ENCODE peak calls at places on chromosomes 3 and 15, in nine cellular contexts. T is heart left ventricle, P is tibial artery, M is GM06990, F is astrocyte of the cerebellum, A is OCI-LY7, Y is upper lobe of left lung, N is testis, G is tibial nerve. S is an unnamed sample.

GRCh38 chr15:39709941-39710340 is 72.7 kb downstream of the FSIP1 start:
- DNase-seq in T (no peak), P (no peak), M (no peak), F (no peak), A (no peak), Y (no peak), N (no peak), G (no peak), S (no peak)

GRCh38 chr3:139808196-139808595 is 126.8 kb upstream of the CLSTN2 start:
- DNase-seq in T (no peak), P (no peak), M (no peak), F (no peak), A (no peak), Y (no peak), N (no peak), G (no peak), S (no peak)

GRCh38 chr15:83289160-83289559 is 4.7 kb upstream of the BNC1 start:
- DNase-seq in T (no peak), P (no peak), M (no peak), F (no peak), A (no peak), Y (no peak), N (no peak), G (no peak), S (peak; percentile 54)

GRCh38 chr3:107308716-107309115 is 68.5 kb upstream of the CCDC54 start:
- DNase-seq in T (no peak), P (no peak), M (no peak), F (no peak), A (no peak), Y (no peak), N (no peak), G (no peak), S (no peak)

GRCh38 chr3:144843099-144843498 is 871.5 kb downstream of the DIPK2A start:
- DNase-seq in T (no peak), P (no peak), M (no peak), F (no peak), A (no peak), Y (no peak), N (no peak), G (no peak), S (peak; percentile 4)

GRCh38 chr3:13927295-13927694 is 47.4 kb upstream of the WNT7A start:
- DNase-seq in T (no peak), P (no peak), M (no peak), F (no peak), A (no peak), Y (no peak), N (no peak), G (no peak), S (no peak)

GRCh38 chr3:45644467-45645201 is 44.6 kb upstream of the SACM1L start:
- DNase-seq in T (no peak), P (no peak), M (no peak), F (no peak), A (no peak), Y (peak; percentile 63), N (no peak), G (no peak), S (peak; percentile 78)

GRCh38 chr3:66386925-66387650 is 113.7 kb downstream of the LRIG1 start:
- DNase-seq in T (no peak), P (no peak), M (peak; percentile 52), F (no peak), A (no peak), Y (no peak), N (no peak), G (no peak), S (no peak)

GRCh38 chr3:149215474-149215873 is 6.2 kb downstream of the CP start:
- DNase-seq in T (no peak), P (no peak), M (no peak), F (peak; percentile 36), A (no peak), Y (no peak), N (no peak), G (no peak), S (no peak)

GRCh38 chr3:151751161-151751560 is 17.4 kb downstream of the AADACL2 start:
- DNase-seq in T (no peak), P (no peak), M (no peak), F (peak; percentile 18), A (no peak), Y (no peak), N (no peak), G (no peak), S (peak; percentile 82)

GRCh38 chr3:111874177-111874820 is 15.2 kb downstream of the PHLDB2 start:
- DNase-seq in T (no peak), P (no peak), M (no peak), F (peak; percentile 65), A (no peak), Y (no peak), N (no peak), G (no peak), S (peak; percentile 53)

GRCh38 chr15:69014454-69014853 is at the start of gene NOX5:
- DNase-seq in T (no peak), P (no peak), M (no peak), F (no peak), A (no peak), Y (no peak), N (no peak), G (no peak), S (no peak)

GRCh38 chr15:69009353-69009752 is 5.1 kb upstream of the NOX5 start:
- DNase-seq in T (no peak), P (no peak), M (no peak), F (no peak), A (no peak), Y (no peak), N (no peak), G (no peak), S (no peak)

GRCh38 chr15:69012761-69013364 is 1.6 kb upstream of the NOX5 start:
- DNase-seq in T (no peak), P (no peak), M (no peak), F (no peak), A (no peak), Y (no peak), N (no peak), G (no peak), S (no peak)

GRCh38 chr15:69013726-69014406 is 629 bp upstream of the NOX5 start:
- DNase-seq in T (no peak), P (no peak), M (no peak), F (no peak), A (no peak), Y (no peak), N (no peak), G (no peak), S (no peak)

DNA sequence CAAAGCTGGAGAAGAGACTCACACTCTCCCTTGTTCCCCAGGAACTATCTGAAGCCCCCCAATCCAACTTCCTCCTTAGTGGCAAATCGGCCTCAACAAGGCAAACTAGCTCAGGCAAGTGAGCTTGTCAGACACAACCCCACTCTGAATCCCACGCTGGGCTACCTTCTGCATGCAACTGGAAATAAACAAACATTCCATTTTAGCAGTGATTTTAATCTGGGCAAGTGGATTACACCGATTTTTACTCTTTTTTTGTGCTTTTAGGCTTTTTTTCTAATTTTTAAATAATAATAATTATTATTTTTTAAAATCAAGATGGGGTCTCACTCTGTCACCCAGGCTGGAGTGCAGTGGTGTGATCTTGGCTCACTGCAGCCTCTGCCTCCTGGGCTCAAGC is 2.9 kb upstream of the NOX5 start:
- DNase-seq in T (no peak), P (no peak), M (no peak), F (no peak), A (no peak), Y (no peak), N (no peak), G (no peak), S (no peak)
- H3K4me3 ChIP-seq in T (no peak overlapping the region), P (no peak overlapping the region), M (no peak overlapping the region), F (no peak overlapping the region), A (no peak overlapping the region), Y (no peak overlapping the region), N (no peak overlapping the region), G (no peak overlapping the region), S (no peak overlapping the region)

DNA sequence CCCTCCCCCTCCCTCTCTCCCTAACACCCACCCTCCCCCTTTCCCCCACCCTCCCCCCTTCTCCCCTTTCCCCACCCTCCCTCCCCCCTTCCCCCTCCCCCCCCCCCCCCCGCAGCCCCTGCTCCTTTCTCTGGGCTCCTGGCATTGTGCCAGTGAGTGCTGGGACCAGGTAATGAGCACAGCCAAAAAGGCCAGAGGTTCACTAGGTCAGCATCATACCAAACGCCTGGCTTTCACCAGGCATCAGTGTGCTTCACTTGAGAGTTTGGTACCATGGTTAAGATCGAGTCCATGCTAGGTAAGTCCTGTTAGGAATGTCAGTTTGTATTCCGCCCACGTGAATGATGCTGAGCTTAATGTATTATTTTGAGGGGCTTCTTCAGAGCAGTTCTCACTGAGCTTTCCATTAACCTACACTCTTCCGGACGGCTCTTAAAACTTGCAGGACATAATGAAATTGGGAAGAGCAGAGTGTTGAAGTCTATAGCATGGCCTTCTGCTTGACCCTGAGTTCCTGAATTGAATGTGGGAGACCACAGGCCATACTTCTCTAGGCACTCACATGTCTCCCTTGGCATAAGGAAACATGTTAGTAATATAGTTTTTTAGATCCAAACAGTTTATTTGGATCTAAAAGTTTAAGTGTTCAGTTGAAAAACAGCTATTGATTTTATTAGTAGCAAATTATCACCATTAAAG is 45.6 kb downstream of the SENP2 start:
- DNase-seq in T (no peak), P (no peak), M (no peak), F (no peak), A (no peak), Y (no peak), N (no peak), G (no peak), S (no peak)
- TF ChIP-seq CTCF in T (no peak), P (no peak), M (no peak), F (no peak), A (no peak), Y (no peak), N (no peak), G (no peak), S (no peak)

DNA sequence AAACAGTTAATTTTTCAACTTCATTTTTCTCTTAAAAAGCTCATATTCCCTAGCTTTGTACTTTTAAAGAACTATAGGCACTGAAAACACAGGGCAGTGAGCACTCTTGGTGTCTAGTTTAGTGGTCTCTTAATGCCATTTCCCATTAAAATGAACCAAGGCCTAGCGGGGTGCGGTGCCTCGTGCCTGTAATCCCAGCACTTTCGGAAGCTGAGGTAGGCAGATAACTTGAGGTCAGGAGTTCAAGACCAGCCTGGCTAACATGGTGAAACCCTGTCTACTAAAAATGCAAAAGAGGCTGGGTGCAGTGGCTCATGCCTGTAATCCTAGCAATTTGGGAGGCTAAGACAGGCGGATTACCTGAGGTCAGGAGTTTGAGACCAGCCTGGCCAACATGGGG is 45.5 kb downstream of the LDHAL6B start:
- DNase-seq in T (no peak), P (no peak), M (no peak), F (no peak), A (no peak), Y (no peak), N (no peak), G (no peak), S (no peak)
- H3K4me3 ChIP-seq in T (no peak overlapping the region), P (no peak overlapping the region), M (no peak overlapping the region), F (no peak overlapping the region), A (no peak overlapping the region), Y (no peak overlapping the region), N (no peak overlapping the region), G (no peak overlapping the region), S (no peak overlapping the region)

DNA sequence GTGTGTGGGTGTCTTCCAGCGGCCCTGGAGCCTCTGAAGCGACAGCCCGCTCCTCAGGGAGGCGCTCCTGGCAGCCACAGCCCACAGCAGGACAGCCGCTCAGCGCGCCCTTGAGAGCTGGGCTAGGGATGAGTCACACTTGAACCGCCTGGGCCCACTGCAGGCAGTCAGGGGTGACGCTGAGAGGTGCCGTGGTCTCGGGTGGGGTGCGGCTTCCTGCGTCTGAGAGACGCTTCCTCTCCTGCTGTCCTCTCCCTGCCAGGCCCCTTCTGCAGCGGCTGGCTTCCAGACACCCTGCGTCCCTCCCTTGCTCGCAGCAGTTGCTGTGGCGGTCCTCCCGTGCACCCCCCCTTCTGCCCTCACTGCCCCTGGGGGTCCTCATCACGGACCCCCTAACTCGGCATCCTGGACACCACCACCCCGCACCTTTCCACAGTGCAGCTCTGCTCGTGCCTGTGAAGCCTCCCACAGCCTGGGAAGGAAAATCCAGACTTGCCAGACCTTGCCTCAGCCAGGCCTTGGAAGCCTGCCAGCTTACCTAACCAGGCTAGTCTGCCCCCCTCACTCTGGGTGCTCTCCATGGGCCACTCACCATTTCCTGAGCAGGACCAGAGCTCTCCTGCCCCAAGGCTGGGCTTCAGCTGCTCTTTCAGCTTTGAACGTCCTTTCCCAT is 1.1 kb upstream of the SPTBN5 start:
- DNase-seq in T (peak; percentile 90), P (peak; percentile 83), M (peak; percentile 84), F (peak; percentile 20), A (no peak), Y (peak; percentile 88), N (peak; percentile 68), G (no peak), S (peak; percentile 72)
- TF ChIP-seq CTCF in T (peak; percentile 19), P (peak; percentile 12), M (peak; percentile 44), F (no peak), A (no peak), Y (no peak), N (no peak), G (no peak), S (peak; percentile 17)

S was measured in fibroblast of the aortic adventitia.